ENCODE peak calls at places on chromosome 13, in five cellular contexts. A is body of pancreas, C is NB4, B is breast epithelium, I is uterus. N is an unnamed sample.

GRCh38 chr13:40475617-40476016 is 190.8 kb downstream of the FOXO1 start:
- DNase-seq in I (no peak), A (no peak), C (no peak), B (no peak), N (no peak)

GRCh38 chr13:44837250-44837649 is 152.0 kb downstream of the NUFIP1 start:
- DNase-seq in B (no peak), I (no peak), C (no peak), A (no peak), N (no peak)

GRCh38 chr13:88345171-88345847 is 674.1 kb downstream of the SLITRK5 start:
- DNase-seq in B (no peak), C (no peak), A (no peak), I (no peak), N (no peak)

GRCh38 chr13:43433691-43434121 is 353.1 kb downstream of the ENOX1 start:
- DNase-seq in I (no peak), C (no peak), A (no peak), B (no peak), N (no peak)

GRCh38 chr13:112781881-112782361 is 92.1 kb downstream of the ATP11A start:
- DNase-seq in B (no peak), C (no peak), A (peak), I (peak), N (peak)

GRCh38 chr13:106121173-106121754 is 414.2 kb downstream of the EFNB2 start:
- DNase-seq in B (no peak), I (no peak), A (no peak), C (no peak), N (no peak)

GRCh38 chr13:35744566-35745203 is 268.2 kb upstream of the MAB21L1 start:
- DNase-seq in C (no peak), A (no peak), B (no peak), I (no peak), N (no peak)

GRCh38 chr13:94112227-94112626 is 367.3 kb downstream of the DCT start:
- DNase-seq in I (no peak), C (no peak), A (peak), B (no peak), N (no peak)

GRCh38 chr13:40897058-40897457 is 107.6 kb downstream of the SLC25A15 start:
- DNase-seq in I (no peak), B (no peak), C (no peak), A (no peak), N (no peak)

GRCh38 chr13:114130708-114131580 is 1.5 kb downstream of the RASA3 start:
- DNase-seq in I (peak), C (peak), B (no peak), A (peak), N (no peak)

GRCh38 chr13:83984793-83985192 is 102.5 kb upstream of the SLITRK1 start:
- DNase-seq in C (no peak), I (no peak), B (no peak), A (no peak), N (no peak)

GRCh38 chr13:43664700-43665191 is 122.0 kb downstream of the ENOX1 start:
- DNase-seq in C (no peak), B (no peak), I (peak), A (peak), N (peak)

GRCh38 chr13:80086304-80086721 is 254.6 kb downstream of the SPRY2 start:
- DNase-seq in I (no peak), A (no peak), C (no peak), B (no peak), N (no peak)

GRCh38 chr13:113320226-113320875 is 23.3 kb downstream of the LAMP1 start:
- DNase-seq in C (no peak), B (no peak), A (no peak), I (no peak), N (no peak)

GRCh38 chr13:85728831-85729230 is 70.4 kb downstream of the SLITRK6 start:
- DNase-seq in I (no peak), C (no peak), A (no peak), B (no peak), N (no peak)

GRCh38 chr13:46905249-46905648 is 8.4 kb upstream of the HTR2A start:
- DNase-seq in B (no peak), C (peak), I (no peak), A (no peak), N (no peak)

GRCh38 chr13:94345374-94346195 is 133.9 kb downstream of the DCT start:
- DNase-seq in C (peak), I (no peak), B (no peak), A (no peak), N (no peak)

GRCh38 chr13:20128459-20128927 is 32.4 kb downstream of the GJA3 start:
- DNase-seq in B (no peak), A (peak), C (peak), I (no peak), N (peak)

GRCh38 chr13:32538234-32538620 is 368 bp downstream of the N4BP2L2 start:
- DNase-seq in A (peak), I (no peak), B (peak), C (no peak), N (peak)

GRCh38 chr13:70964124-70964523 is 855.9 kb upstream of the KLHL1 start:
- DNase-seq in C (peak), B (no peak), A (no peak), I (no peak), N (no peak)

GRCh38 chr13:54091884-54092283 is 1063.3 kb downstream of the OLFM4 start:
- DNase-seq in C (no peak), I (no peak), B (no peak), A (no peak), N (no peak)

GRCh38 chr13:40549500-40550094 is 116.8 kb downstream of the FOXO1 start:
- DNase-seq in C (no peak), I (no peak), B (no peak), A (no peak), N (no peak)

DNA sequence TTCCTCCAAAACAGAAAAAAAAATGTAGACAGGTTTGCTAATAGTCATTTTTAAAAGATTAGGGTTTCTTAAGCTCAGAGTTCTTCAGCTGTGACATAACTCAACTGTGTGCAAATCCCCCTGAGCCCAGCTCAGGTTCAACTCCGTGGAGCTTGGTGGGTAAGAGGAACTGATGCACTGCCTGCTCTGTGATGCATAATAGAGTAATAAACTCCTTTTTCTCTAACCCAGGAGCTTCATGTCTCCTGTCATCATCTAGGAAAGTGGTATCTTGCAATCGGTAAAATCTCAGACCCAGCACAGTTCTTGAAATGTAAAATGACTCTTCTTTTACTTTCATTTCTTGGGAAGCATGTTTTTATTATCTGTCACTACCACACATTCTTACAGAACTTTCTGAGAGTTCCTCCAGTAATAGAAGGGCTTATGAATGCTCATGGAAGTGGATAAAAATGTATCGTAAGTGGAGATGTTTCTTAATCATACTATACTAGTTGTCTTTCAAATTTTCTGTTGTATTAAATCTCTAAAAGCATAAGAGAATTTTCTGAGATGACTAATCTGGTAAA is 123.8 kb upstream of the PCDH9 start:
- DNase-seq in B (no peak), A (no peak), C (no peak), I (no peak), N (no peak)
- H3K4me3 ChIP-seq in B (no peak), A (no peak), C (no peak), I (no peak), N (no peak)

GRCh38 chr13:29849071-29849541 is 1.3 kb downstream of the UBL3 start:
- DNase-seq in I (no peak), C (peak), B (no peak), A (no peak), N (peak)
- TF ChIP-seq POLR2A in I (no peak), C (no peak), B (no peak), A (no peak), N (no peak)

GRCh38 chr13:30388401-30389283 is 33.7 kb upstream of the UBE2L5 start:
- DNase-seq in C (peak), B (peak), A (no peak), I (peak), N (no peak)
- H3K4me3 ChIP-seq in C (peak), B (peak), A (no peak), I (peak), N (no peak)

DNA sequence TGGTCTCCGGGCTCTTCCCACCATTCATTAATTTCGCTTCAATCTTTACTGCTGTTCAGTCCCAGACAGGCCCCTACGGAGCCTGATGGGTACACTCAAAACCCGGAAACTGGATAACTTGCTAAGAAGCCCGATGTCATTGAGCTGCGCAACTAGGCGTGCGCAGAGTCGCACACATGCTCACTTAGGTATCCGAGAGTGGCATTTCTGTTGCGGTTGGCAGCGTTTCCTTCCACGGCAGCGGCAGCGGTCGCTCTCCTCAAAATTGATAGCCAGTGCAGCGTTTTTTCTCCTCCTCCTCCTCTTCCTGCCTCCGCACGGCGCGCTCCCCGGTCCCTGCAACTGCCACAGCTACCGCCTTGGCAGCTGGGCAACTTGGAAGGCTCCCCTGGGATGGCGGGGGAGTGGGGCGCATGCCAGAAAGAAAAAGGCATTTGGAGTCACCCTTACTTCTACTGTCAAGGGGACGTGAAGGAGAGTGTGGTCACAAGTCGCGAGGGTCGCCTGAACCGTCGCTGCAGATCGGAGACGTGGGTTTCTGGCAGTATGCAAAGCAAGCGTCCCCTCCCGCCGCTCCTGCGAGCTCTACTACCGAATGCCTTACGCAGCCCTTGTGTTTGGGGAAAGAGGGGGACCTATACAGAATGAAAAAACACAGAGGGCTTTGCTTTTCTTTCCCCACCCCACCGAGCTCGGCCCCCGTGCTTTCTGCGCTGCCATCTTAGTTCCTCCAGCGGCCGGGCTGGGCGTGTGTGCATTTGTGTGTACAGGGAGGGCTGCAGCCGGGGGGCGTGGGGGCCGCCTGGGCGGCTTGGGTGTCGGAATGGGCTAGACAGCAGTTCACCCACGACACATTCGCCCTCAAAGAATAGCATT is 2.5 kb upstream of the MYCBP2 start:
- DNase-seq in A (peak), B (peak), I (peak), C (peak), N (peak)
- TF ChIP-seq POLR2A in A (peak), B (no peak), I (peak), C (peak), N (peak)

GRCh38 chr13:98653471-98653985 is 76.6 kb upstream of the STK24 start:
- DNase-seq in I (peak), A (peak), B (peak), C (peak), N (peak)

GRCh38 chr13:98656223-98656622 is 79.3 kb upstream of the STK24 start:
- DNase-seq in B (no peak), I (no peak), A (no peak), C (no peak), N (no peak)

GRCh38 chr13:98652721-98653470 is 76.0 kb upstream of the STK24 start:
- DNase-seq in A (no peak), C (no peak), I (no peak), B (no peak), N (no peak)

GRCh38 chr13:98657506-98658085 is 80.7 kb upstream of the STK24 start:
- DNase-seq in A (no peak), C (no peak), I (no peak), B (no peak), N (no peak)

GRCh38 chr13:98658131-98658530 is 81.2 kb upstream of the STK24 start:
- DNase-seq in I (no peak), C (no peak), B (no peak), A (no peak), N (no peak)
- H3K4me3 ChIP-seq in I (no peak), C (no peak), B (no peak), A (no peak), N (no peak)

N was measured in adrenal gland.